ENCODE peak calls at places on chromosomes 4 and X, in four cellular contexts. J is neuronal stem cell, M is mesendoderm, B is IMR-90. K is an unnamed sample.

GRCh38 chr4:41204400-41204978 is 9.9 kb downstream of the APBB2 start:
- DNase-seq in J (no peak), M (peak), B (peak), K (no peak)

GRCh38 chr4:82900016-82900334 is 560 bp upstream of the THAP9 start:
- DNase-seq in J (peak), M (no peak), B (peak), K (no peak)

GRCh38 chr4:104940927-104941326 is 205.7 kb upstream of the TET2 start:
- DNase-seq in J (no peak), M (no peak), B (no peak), K (no peak)

GRCh38 chrX:100615015-100615414 is 21.6 kb downstream of the TSPAN6 start:
- DNase-seq in J (no peak), M (peak), B (peak), K (peak)

GRCh38 chrX:104282326-104282725 is 27.6 kb upstream of the ESX1 start:
- DNase-seq in J (no peak), M (no peak), B (no peak), K (no peak)

GRCh38 chr4:38612996-38613395 is 51.0 kb upstream of the KLF3 start:
- DNase-seq in J (no peak), M (no peak), B (no peak), K (no peak)

GRCh38 chrX:44071847-44072545 is 98.8 kb upstream of the NDP start:
- DNase-seq in J (no peak), M (no peak), B (peak), K (no peak)

GRCh38 chrX:120790118-120790517 is 85.5 kb downstream of the CT47B1 start:
- DNase-seq in J (peak), M (peak), B (peak), K (peak)

GRCh38 chr4:11814758-11815157 is 386.1 kb upstream of the HS3ST1 start:
- DNase-seq in J (no peak), M (no peak), B (no peak), K (no peak)

GRCh38 chrX:119105826-119106225 is 21.8 kb downstream of the KIAA1210 start:
- DNase-seq in J (no peak), M (no peak), B (peak), K (no peak)

GRCh38 chrX:1321689-1322088 is 14.9 kb upstream of the IL3RA start:
- DNase-seq in J (no peak), M (no peak), B (no peak), K (no peak)

GRCh38 chr4:151532001-151532708 is 123.2 kb downstream of the FHIP1A start:
- DNase-seq in J (no peak), M (no peak), B (no peak), K (no peak)

GRCh38 chr4:84258905-84259830 is 239.9 kb downstream of the NKX6-1 start:
- DNase-seq in J (no peak), M (peak), B (peak), K (peak)

GRCh38 chrX:133384454-133384853 is 30.8 kb downstream of the GPC4 start:
- DNase-seq in J (no peak), M (no peak), B (no peak), K (no peak)

GRCh38 chr4:164943192-164943591 is 34.3 kb downstream of the TRIM61 start:
- DNase-seq in J (no peak), M (no peak), B (no peak), K (no peak)
- H3K9ac ChIP-seq in J (no peak), M (no peak), B (no peak), K (no peak)

GRCh38 chr4:54542119-54542438 is 115.7 kb upstream of the KIT start:
- DNase-seq in J (no peak), M (no peak), B (no peak), K (no peak)

GRCh38 chr4:54539500-54540029 is 118.2 kb upstream of the KIT start:
- DNase-seq in J (peak), M (peak), B (peak), K (peak)

GRCh38 chr4:54541426-54542118 is 116.2 kb upstream of the KIT start:
- DNase-seq in J (no peak), M (peak), B (peak), K (no peak)

GRCh38 chr4:54542540-54543041 is 115.2 kb upstream of the KIT start:
- DNase-seq in J (no peak), M (peak), B (peak), K (no peak)

GRCh38 chr4:54540931-54541330 is 116.8 kb upstream of the KIT start:
- DNase-seq in J (no peak), M (no peak), B (no peak), K (no peak)
- H2AK5ac ChIP-seq in J (no peak), M (no peak), B (peak), K (no peak)

GRCh38 chr4:184282251-184282713 is 64.6 kb upstream of the ENPP6 start:
- DNase-seq in J (no peak), M (peak), B (no peak), K (no peak)
- H3K9ac ChIP-seq in J (no peak), M (no peak), B (no peak), K (no peak)

DNA sequence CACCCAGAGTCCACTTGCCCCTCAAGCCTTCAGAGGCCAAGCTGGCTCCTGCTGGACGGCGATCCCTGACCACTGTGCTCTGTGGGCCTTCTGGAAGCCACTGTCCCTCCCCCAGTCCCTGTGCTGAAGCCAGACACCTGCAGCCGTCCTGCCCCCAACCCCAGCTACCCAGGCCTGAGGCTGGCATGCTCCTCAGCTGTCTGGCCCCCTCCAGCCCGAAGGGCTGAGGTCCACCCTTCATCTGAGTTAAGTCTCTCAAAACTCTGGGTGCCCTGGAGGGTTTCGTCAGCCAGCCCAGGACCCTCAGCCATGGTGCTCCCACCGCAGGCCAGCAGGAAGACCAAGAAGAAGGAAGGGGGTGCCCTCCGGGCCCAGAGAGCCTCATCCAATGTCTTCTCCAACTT is 4.0 kb downstream of the MYL5 start:
- DNase-seq in J (no peak), M (no peak), B (no peak), K (no peak)
- H2AK5ac ChIP-seq in J (peak), M (no peak), B (no peak), K (no peak)

DNA sequence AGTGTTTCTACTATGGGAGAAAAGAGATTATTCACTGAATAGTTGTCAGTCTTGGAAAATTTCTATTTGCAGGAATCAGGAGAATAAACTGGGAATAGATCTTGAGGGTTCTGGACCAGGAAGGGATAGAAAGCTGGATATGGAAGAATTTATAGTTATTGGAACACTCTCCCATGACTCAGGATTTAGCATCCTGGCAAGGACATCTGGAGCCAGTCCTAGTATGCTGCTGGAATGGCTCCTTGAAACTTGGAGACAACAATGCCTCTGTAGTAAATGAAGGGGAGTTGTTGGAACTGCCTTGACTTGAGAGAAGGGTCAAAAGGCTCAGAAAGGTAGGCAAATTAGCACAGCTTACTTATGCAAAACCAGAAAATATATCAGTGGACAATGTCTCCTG is 23.5 kb upstream of the THOC2 start:
- DNase-seq in J (no peak), M (no peak), B (peak), K (no peak)
- H3K9ac ChIP-seq in J (no peak), M (no peak), B (no peak), K (no peak)

GRCh38 chr4:73989031-73989430 is 1.0 kb upstream of the PPBP start:
- DNase-seq in J (no peak), M (no peak), B (no peak), K (no peak)

GRCh38 chr4:73989928-73990327 is 1.9 kb upstream of the PPBP start:
- DNase-seq in J (no peak), M (no peak), B (no peak), K (no peak)

GRCh38 chr4:73985528-73985852 is 2.5 kb downstream of the PPBP start:
- DNase-seq in J (no peak), M (no peak), B (no peak), K (no peak)

GRCh38 chr4:73990988-73991883 is 3.2 kb upstream of the PPBP start:
- DNase-seq in J (no peak), M (no peak), B (no peak), K (no peak)

DNA sequence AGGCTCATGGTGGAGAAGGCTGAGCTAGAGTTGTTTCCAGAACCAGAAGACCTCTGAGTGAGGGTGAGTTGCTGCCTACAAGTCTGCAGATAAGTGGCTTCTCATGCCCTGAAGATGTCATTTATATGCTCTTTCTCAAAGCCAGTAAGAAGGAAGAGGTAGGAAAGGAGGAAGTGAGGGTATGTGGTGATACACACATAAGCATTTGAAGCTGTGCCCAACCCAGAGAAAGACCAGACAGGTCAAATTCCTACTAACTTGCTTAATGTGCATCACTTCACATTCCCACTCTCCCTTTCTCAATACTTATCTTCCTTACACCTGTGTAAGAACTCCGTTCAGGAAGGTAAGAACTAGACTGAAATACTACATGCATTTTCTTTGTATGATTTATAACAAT is at the start of gene PPBP:
- DNase-seq in J (no peak), M (no peak), B (no peak), K (no peak)
- H2AK5ac ChIP-seq in J (no peak), M (no peak), B (no peak), K (no peak)

GRCh38 chrX:21930986-21931385 is 9.5 kb upstream of the SMS start:
- DNase-seq in J (no peak), M (no peak), B (no peak), K (no peak)

GRCh38 chrX:21926116-21926515 is 14.4 kb upstream of the SMS start:
- DNase-seq in J (no peak), M (no peak), B (peak), K (no peak)

GRCh38 chrX:21929209-21929608 is 11.3 kb upstream of the SMS start:
- DNase-seq in J (no peak), M (no peak), B (no peak), K (no peak)

GRCh38 chrX:21932277-21932996 is 8.1 kb upstream of the SMS start:
- DNase-seq in J (no peak), M (no peak), B (peak), K (no peak)

GRCh38 chrX:21926527-21927278 is 13.8 kb upstream of the SMS start:
- DNase-seq in J (no peak), M (peak), B (peak), K (no peak)
- H3K9ac ChIP-seq in J (no peak), M (no peak), B (no peak), K (no peak)

GRCh38 chr4:7806080-7806630 is 133.5 kb downstream of the AFAP1 start:
- DNase-seq in J (no peak), M (no peak), B (peak), K (peak)
- H2AK5ac ChIP-seq in J (peak), M (no peak), B (peak), K (no peak)